ENCODE peak calls at places on chromosomes 7 and 10, in nine cellular contexts. V, A, Q, J, O, W, T, B and U are unnamed samples. For H3K9me3, the result is how much of the 10 kb centered on the place peaks cover.

GRCh38 chr7:124460555-124460954 is 305.0 kb downstream of the GPR37 start:
- DNase-seq in V (no peak), A (no peak), Q (no peak), J (no peak), O (no peak), W (no peak), T (peak), B (no peak), U (no peak)

GRCh38 chr10:86678999-86679792 is 10.9 kb downstream of the LDB3 start:
- DNase-seq in V (peak), A (no peak), Q (peak), J (no peak), O (no peak), W (no peak), T (no peak), B (no peak), U (no peak)

GRCh38 chr7:46153951-46154787 is 233.1 kb upstream of the IGFBP3 start:
- DNase-seq in V (no peak), A (no peak), Q (no peak), J (no peak), O (no peak), W (no peak), T (peak), B (no peak), U (no peak)

GRCh38 chr7:41872951-41873350 is 170.1 kb upstream of the INHBA start:
- DNase-seq in V (no peak), A (no peak), Q (no peak), J (no peak), O (no peak), W (no peak), T (no peak), B (no peak), U (no peak)

GRCh38 chr10:60856405-60856804 is 78.1 kb downstream of the CDK1 start:
- DNase-seq in V (no peak), A (no peak), Q (no peak), J (no peak), O (no peak), W (no peak), T (no peak), B (no peak), U (no peak)

GRCh38 chr10:63116452-63117072 is 16.6 kb upstream of the NRBF2 start:
- DNase-seq in V (no peak), A (no peak), Q (no peak), J (no peak), O (no peak), W (no peak), T (no peak), B (no peak), U (no peak)

GRCh38 chr10:48582970-48583369 is 21.9 kb downstream of the ARHGAP22 start:
- DNase-seq in V (peak), A (no peak), Q (no peak), J (no peak), O (no peak), W (no peak), T (no peak), B (no peak), U (no peak)

GRCh38 chr10:27390681-27391080 is 113.4 kb upstream of the RAB18 start:
- DNase-seq in V (no peak), A (no peak), Q (no peak), J (no peak), O (no peak), W (no peak), T (no peak), B (no peak), U (no peak)

GRCh38 chr7:155437836-155438235 is 20.1 kb upstream of the EN2 start:
- DNase-seq in V (no peak), A (no peak), Q (peak), J (no peak), O (no peak), W (no peak), T (no peak), B (no peak), U (no peak)

GRCh38 chr10:68156373-68157185 is 47.3 kb downstream of the MYPN start:
- DNase-seq in V (peak), A (peak), Q (no peak), J (no peak), O (no peak), W (peak), T (peak), B (peak), U (peak)

GRCh38 chr7:73746378-73746777 is 7.8 kb upstream of the ABHD11 start:
- DNase-seq in V (no peak), A (no peak), Q (no peak), J (no peak), O (no peak), W (no peak), T (no peak), B (no peak), U (no peak)

GRCh38 chr7:152602962-152603361 is 73.0 kb downstream of the XRCC2 start:
- DNase-seq in V (no peak), A (no peak), Q (no peak), J (no peak), O (no peak), W (no peak), T (no peak), B (no peak), U (no peak)

GRCh38 chr10:8825611-8826010 is 771.1 kb downstream of the GATA3 start:
- DNase-seq in V (no peak), A (no peak), Q (no peak), J (no peak), O (no peak), W (no peak), T (no peak), B (no peak), U (no peak)

GRCh38 chr10:130713105-130713504 is 576.9 kb downstream of the GLRX3 start:
- DNase-seq in V (no peak), A (no peak), Q (no peak), J (no peak), O (no peak), W (no peak), T (no peak), B (no peak), U (no peak)

GRCh38 chr10:129935102-129935860 is 28.8 kb downstream of the EBF3 start:
- DNase-seq in V (no peak), A (no peak), Q (peak), J (peak), O (no peak), W (no peak), T (no peak), B (no peak), U (no peak)

GRCh38 chr7:129295015-129295423 is 70.2 kb downstream of the AHCYL2 start:
- DNase-seq in V (peak), A (no peak), Q (no peak), J (no peak), O (no peak), W (no peak), T (no peak), B (no peak), U (no peak)

GRCh38 chr7:26912351-26912750 is 48.0 kb upstream of the SKAP2 start:
- DNase-seq in V (no peak), A (no peak), Q (no peak), J (no peak), O (no peak), W (no peak), T (no peak), B (no peak), U (no peak)

GRCh38 chr7:35003679-35004278 is 33.5 kb downstream of the DPY19L1 start:
- DNase-seq in V (no peak), A (peak), Q (no peak), J (no peak), O (no peak), W (no peak), T (peak), B (no peak), U (no peak)

GRCh38 chr10:71587941-71588573 is 131.5 kb downstream of the C10orf105 start:
- DNase-seq in V (no peak), A (no peak), Q (no peak), J (no peak), O (no peak), W (no peak), T (no peak), B (no peak), U (no peak)

GRCh38 chr10:71590786-71591350 is 128.7 kb downstream of the C10orf105 start:
- DNase-seq in V (no peak), A (no peak), Q (no peak), J (no peak), O (no peak), W (no peak), T (no peak), B (no peak), U (no peak)

GRCh38 chr10:71585579-71586092 is 133.9 kb downstream of the C10orf105 start:
- DNase-seq in V (no peak), A (no peak), Q (no peak), J (no peak), O (no peak), W (no peak), T (no peak), B (no peak), U (no peak)

GRCh38 chr10:71589617-71590551 is 129.7 kb downstream of the C10orf105 start:
- DNase-seq in V (peak), A (no peak), Q (no peak), J (no peak), O (no peak), W (no peak), T (peak), B (no peak), U (no peak)

GRCh38 chr10:71588685-71589084 is 130.9 kb downstream of the C10orf105 start:
- DNase-seq in V (no peak), A (no peak), Q (peak), J (no peak), O (no peak), W (no peak), T (no peak), B (no peak), U (no peak)
- H3K9me3 ChIP-seq in V (under half), A (under half), Q (under half), J (under half), O (under half), W (under half), T (under half), B (under half), U (under half)

GRCh38 chr10:96889415-96890171 is 57.5 kb downstream of the LCOR start:
- DNase-seq in V (no peak), A (no peak), Q (no peak), J (no peak), O (no peak), W (no peak), T (no peak), B (no peak), U (no peak)
- H3K9me3 ChIP-seq in V (under half), A (under half), Q (under half), J (under half), O (under half), W (under half), T (under half), B (under half), U (under half)

GRCh38 chr10:131775444-131775832 is 125.4 kb upstream of the PPP2R2D start:
- DNase-seq in V (no peak), A (no peak), Q (no peak), J (no peak), O (no peak), W (no peak), T (no peak), B (no peak), U (no peak)

GRCh38 chr10:131774618-131775443 is 126.0 kb upstream of the PPP2R2D start:
- DNase-seq in V (no peak), A (no peak), Q (no peak), J (no peak), O (no peak), W (no peak), T (no peak), B (no peak), U (no peak)

GRCh38 chr10:131773321-131773988 is 127.4 kb upstream of the PPP2R2D start:
- DNase-seq in V (no peak), A (no peak), Q (no peak), J (no peak), O (no peak), W (no peak), T (no peak), B (no peak), U (no peak)

GRCh38 chr10:131775833-131776232 is 125.0 kb upstream of the PPP2R2D start:
- DNase-seq in V (no peak), A (no peak), Q (no peak), J (no peak), O (no peak), W (no peak), T (no peak), B (no peak), U (no peak)

DNA sequence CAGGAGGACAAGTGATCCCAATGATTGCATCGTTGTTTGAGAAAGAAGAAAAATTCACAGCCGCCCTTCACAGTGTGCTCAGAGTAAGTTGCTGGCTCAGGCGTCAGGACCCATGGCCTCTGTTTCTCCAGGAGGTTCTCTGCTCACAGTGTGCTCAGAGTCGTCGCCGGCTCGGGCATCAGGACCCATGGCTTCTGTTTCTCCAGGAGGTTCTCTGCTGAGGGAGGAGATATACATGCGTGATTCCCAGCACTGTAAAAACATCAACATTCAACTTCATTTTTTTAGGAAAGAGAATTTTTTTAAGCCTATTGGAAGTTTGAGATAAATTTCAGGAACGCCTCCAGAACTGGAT is 126.8 kb upstream of the PPP2R2D start:
- DNase-seq in V (no peak), A (no peak), Q (no peak), J (no peak), O (no peak), W (no peak), T (no peak), B (no peak), U (no peak)
- H3K9me3 ChIP-seq in V (under half), A (under half), Q (under half), J (under half), O (under half), W (under half), T (under half), B (under half), U (under half)

GRCh38 chr7:653829-654764 is 72.4 kb upstream of the DNAAF5 start:
- DNase-seq in V (no peak), A (no peak), Q (no peak), J (no peak), O (no peak), W (no peak), T (no peak), B (no peak), U (no peak)
- H3K9me3 ChIP-seq in V (under half), A (under half), Q (under half), J (under half), O (under half), W (under half), T (under half), B (under half), U (under half)

DNA sequence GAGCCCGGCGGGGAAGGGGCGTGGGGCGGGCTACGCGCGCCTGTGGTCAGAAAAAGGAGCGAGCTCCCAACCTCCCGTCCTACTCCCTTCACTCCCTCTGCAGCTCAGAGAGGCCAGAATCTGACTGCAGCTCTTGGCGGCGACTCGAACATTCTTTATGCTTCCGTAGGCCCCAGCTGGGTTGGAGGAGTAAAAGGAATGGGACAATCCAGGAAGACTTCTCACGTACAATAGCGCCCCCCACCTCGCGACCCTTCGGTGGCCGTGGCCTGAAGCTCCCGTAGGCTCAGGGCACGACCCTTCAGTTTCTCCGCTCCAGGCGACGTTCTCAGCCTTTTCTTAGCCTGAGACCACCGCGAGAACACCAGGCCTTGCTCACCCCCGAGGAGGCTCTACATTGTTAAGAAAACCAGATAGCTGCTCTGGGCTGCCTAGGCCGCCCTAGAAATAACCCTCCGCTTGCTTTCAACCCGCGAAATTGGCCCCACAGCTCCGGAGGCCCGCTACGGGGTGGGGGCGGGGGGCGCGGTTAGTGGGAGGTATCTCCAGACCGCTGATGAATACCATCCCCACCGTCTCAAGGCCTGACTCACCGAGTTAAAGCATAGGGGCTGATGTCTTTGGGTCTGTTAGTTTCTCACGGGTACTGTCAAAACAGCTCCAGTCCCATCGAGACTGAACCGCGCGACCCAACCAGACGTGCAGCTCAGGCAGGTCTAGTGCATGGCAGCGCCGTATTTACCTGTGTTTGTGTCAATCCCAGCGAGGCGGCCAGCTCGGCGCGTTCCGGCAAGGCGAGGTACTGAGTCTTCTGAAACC is 3.0 kb downstream of the DLX5 start:
- DNase-seq in V (no peak), A (no peak), Q (no peak), J (no peak), O (no peak), W (no peak), T (no peak), B (no peak), U (no peak)
- H3K9me3 ChIP-seq in V (under half), A (under half), Q (under half), J (under half), O (under half), W (under half), T (under half), B (under half), U (under half)

DNA sequence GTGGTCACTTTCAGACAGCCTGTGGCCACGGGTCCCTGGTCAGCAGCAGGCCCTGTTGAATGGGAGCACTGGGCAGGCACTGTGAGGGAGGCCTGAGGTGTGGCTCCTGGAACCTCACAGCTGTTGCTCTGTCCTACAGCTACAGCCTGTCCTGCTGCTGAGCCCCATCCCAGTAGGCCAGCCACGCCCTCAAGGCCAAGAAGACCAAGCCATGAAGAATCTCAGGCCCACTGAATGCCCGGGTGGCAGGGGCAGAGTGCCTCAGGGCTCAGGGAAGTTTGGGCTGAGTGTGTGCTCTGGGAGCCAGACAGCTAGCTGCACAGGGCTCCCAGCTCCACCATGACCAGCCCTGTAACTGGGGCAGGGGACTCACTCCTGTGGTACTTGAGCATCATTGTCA is 363.5 kb upstream of the NUPR2 start:
- DNase-seq in V (no peak), A (no peak), Q (no peak), J (no peak), O (no peak), W (no peak), T (no peak), B (no peak), U (no peak)
- H3K9me3 ChIP-seq in V (under half), A (under half), Q (under half), J (half or more), O (half or more), W (half or more), T (half or more), B (under half), U (under half)

DNA sequence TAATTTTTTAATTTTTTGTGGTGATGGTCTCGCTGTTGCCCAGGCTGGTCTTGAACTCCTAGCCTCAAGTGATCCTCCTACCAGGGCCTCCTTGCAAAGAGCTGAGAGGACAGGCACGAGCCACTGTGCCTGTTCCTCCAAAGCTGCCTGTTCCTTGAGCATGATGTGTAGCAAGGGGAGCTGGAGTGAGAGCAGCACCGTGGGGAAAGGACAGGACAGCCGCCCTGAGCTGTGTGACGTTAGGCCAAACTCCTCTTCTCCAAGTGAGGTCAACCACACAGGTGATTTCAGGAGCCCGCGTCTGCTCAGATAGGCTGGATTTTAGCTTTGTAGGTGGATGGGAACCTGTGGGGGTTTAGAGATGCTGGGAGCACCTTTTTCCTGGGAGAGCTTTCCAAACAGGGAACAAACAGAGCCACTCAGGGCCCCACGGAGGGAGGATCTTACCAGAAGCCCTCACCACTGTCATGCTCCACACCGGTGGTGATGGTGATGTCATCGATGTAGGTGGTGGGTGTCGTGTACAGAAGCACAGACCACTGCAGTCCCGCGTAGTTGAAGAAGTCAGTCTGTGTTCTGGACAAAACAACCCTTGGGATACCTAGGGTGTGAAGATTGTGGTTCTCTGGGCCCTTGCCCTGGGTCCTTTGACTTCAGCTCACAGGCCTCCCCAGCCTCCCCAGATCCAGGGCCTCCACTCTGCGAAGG is 44.8 kb upstream of the ZNF479 start:
- DNase-seq in V (no peak), A (no peak), Q (no peak), J (no peak), O (no peak), W (no peak), T (no peak), B (no peak), U (no peak)
- H3K9me3 ChIP-seq in V (under half), A (under half), Q (under half), J (under half), O (under half), W (under half), T (half or more), B (under half), U (under half)

DNA sequence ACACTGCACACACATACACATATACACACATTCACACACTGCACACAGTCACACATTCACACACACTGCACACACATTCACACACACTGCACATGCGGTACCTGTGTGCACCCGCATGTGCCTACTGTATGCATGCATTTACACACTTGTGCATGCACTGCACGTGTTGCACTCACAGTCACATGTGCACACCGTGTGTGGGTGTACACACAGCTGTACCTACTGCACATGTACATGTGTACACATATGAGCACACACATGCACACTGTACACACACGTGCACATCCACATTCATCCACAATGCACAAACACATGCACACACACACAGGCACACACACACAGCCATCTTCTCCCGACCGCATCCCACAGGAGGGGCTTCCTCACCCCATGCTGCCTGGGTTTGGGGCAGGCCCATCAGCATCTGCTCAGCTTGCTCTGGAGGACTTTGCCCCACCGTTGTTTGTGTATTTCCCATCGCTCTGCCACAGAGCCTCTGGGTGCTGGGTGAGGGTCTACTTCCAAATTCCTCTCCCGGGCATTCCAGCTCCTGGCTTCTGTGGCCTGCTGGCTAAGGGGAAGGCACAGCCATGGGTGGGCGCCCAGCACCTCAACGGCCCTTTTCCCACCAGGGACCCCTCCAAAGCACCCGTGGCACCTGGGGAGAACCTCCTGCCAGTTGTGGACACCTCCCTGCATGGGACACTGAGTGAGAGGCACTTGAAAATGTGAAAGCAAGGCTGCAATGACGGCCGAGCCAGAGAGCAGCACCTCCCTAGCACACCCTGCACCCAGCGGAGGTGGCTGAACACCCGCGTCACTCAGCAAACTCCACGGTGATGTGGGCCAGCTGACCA is 324.3 kb downstream of the PTPRN2 start:
- DNase-seq in V (no peak), A (no peak), Q (peak), J (no peak), O (no peak), W (no peak), T (peak), B (no peak), U (no peak)
- H3K9me3 ChIP-seq in V (under half), A (under half), Q (under half), J (under half), O (under half), W (under half), T (under half), B (under half), U (under half)